ENCODE peak calls at places on chromosomes 16 and 17, in ten cellular contexts. E, O, N, T, J, A, C, Z, S and F are unnamed samples.

GRCh38 chr16:53664724-53665345 is 38.8 kb downstream of the RPGRIP1L start:
- DNase-seq in E (no peak), O (no peak), N (no peak), T (no peak), J (no peak), A (no peak), C (no peak), Z (peak), S (peak), F (no peak)

GRCh38 chr16:3837851-3838564 is 42.5 kb downstream of the CREBBP start:
- DNase-seq in E (no peak), O (no peak), N (no peak), T (no peak), J (no peak), A (no peak), C (no peak), Z (no peak), S (no peak), F (no peak)

GRCh38 chr17:45316271-45317112 is at the start of gene MAP3K14:
- DNase-seq in E (peak), O (peak), N (peak), T (no peak), J (peak), A (peak), C (peak), Z (no peak), S (peak), F (peak)

GRCh38 chr16:4580245-4580644 is 24.1 kb downstream of the C16orf96 start:
- DNase-seq in E (no peak), O (no peak), N (no peak), T (no peak), J (no peak), A (no peak), C (no peak), Z (peak), S (peak), F (no peak)

GRCh38 chr17:7894226-7894625 is 5.6 kb downstream of the CHD3 start:
- DNase-seq in E (no peak), O (no peak), N (no peak), T (no peak), J (no peak), A (no peak), C (no peak), Z (no peak), S (no peak), F (no peak)

GRCh38 chr17:65627892-65628622 is 66.6 kb upstream of the AXIN2 start:
- DNase-seq in E (no peak), O (no peak), N (no peak), T (no peak), J (no peak), A (no peak), C (peak), Z (peak), S (peak), F (peak)

GRCh38 chr17:48470388-48471034 is 40.5 kb upstream of the SKAP1 start:
- DNase-seq in E (peak), O (no peak), N (no peak), T (no peak), J (no peak), A (no peak), C (no peak), Z (no peak), S (peak), F (no peak)

GRCh38 chr16:88560722-88561484 is 9.3 kb upstream of the ZC3H18 start:
- DNase-seq in E (peak), O (no peak), N (no peak), T (no peak), J (no peak), A (no peak), C (no peak), Z (no peak), S (peak), F (no peak)

GRCh38 chr16:77869997-77870813 is 81.8 kb downstream of the VAT1L start:
- DNase-seq in E (peak), O (no peak), N (no peak), T (no peak), J (no peak), A (no peak), C (no peak), Z (no peak), S (peak), F (no peak)

GRCh38 chr17:7561028-7561575 is 617 bp upstream of the SENP3 start:
- DNase-seq in E (peak), O (peak), N (peak), T (peak), J (peak), A (peak), C (peak), Z (no peak), S (peak), F (peak)